ENCODE peak calls at places on chromosomes 5 and 9, in five cellular contexts. K is gastrocnemius medialis, B is A549, N is body of pancreas, Y is IMR-90. A is an unnamed sample.

GRCh38 chr9:127629468-127630081 is 17.5 kb downstream of the STXBP1 start:
- DNase-seq in K (no peak), Y (peak; percentile 35), N (no peak), B (no peak), A (no peak)

GRCh38 chr9:18707489-18708210 is 233.7 kb downstream of the ADAMTSL1 start:
- DNase-seq in Y (no peak), B (no peak), K (no peak), N (no peak), A (no peak)

GRCh38 chr5:58444805-58445204 is 15.1 kb downstream of the PLK2 start:
- DNase-seq in K (no peak), N (no peak), Y (no peak), B (no peak), A (no peak)

GRCh38 chr5:127650022-127650421 is 1.1 kb downstream of the CTXN3 start:
- DNase-seq in Y (no peak), K (no peak), N (no peak), B (no peak), A (no peak)

GRCh38 chr5:177377851-177378776 is 6.1 kb upstream of the SLC34A1 start:
- DNase-seq in B (no peak), Y (no peak), K (no peak), N (no peak), A (no peak)

GRCh38 chr9:127999461-127999860 is 18.7 kb upstream of the EEIG1 start:
- DNase-seq in N (no peak), K (no peak), Y (no peak), B (no peak), A (no peak)

GRCh38 chr5:52989025-52989780 is at the start of gene ITGA2:
- DNase-seq in K (peak; percentile 12), N (peak; percentile 43), Y (peak; percentile 40), B (peak; percentile 72), A (peak; percentile 70)

GRCh38 chr5:120919017-120919416 is 454.9 kb downstream of the PRR16 start:
- DNase-seq in N (no peak), Y (no peak), K (no peak), B (no peak), A (no peak)

GRCh38 chr9:89039664-89040063 is 48.4 kb downstream of the S1PR3 start:
- DNase-seq in Y (no peak), N (no peak), K (no peak), B (no peak), A (no peak)

GRCh38 chr9:81596671-81597426 is 92.5 kb downstream of the TLE1 start:
- DNase-seq in B (no peak), Y (no peak), K (no peak), N (no peak), A (no peak)

GRCh38 chr9:101727621-101728524 is 10.6 kb downstream of the GRIN3A start:
- DNase-seq in B (peak; percentile 13), Y (peak; percentile 11), N (no peak), K (no peak), A (no peak)

GRCh38 chr9:9003184-9003583 is 1203.6 kb upstream of the DMAC1 start:
- DNase-seq in B (no peak), N (no peak), K (peak; percentile 11), Y (no peak), A (peak; percentile 18)

GRCh38 chr9:15147471-15147870 is 159.5 kb downstream of the TTC39B start:
- DNase-seq in Y (no peak), B (no peak), N (no peak), K (no peak), A (no peak)

GRCh38 chr5:140857177-140857986 is 1.7 kb downstream of the PCDHA10 start:
- DNase-seq in B (no peak), K (no peak), Y (no peak), N (no peak), A (no peak)

GRCh38 chr9:87118594-87118993 is 171.3 kb upstream of the GAS1 start:
- DNase-seq in N (no peak), Y (no peak), K (no peak), B (no peak), A (no peak)

GRCh38 chr9:87944096-87944495 is 26.3 kb downstream of the SPATA31C1 start:
- DNase-seq in K (no peak), N (no peak), Y (no peak), B (no peak), A (no peak)

GRCh38 chr5:107633171-107633901 is 37.4 kb downstream of the EFNA5 start:
- DNase-seq in Y (peak; percentile 3), K (no peak), B (no peak), N (no peak), A (no peak)

GRCh38 chr9:121055642-121056143 is 5.6 kb upstream of the C5 start:
- DNase-seq in B (peak; percentile 44), N (peak; percentile 69), Y (peak; percentile 3), K (no peak), A (no peak)

GRCh38 chr9:117414220-117414905 is 494 bp downstream of the ASTN2 start:
- DNase-seq in Y (no peak), K (no peak), N (peak; percentile 37), B (no peak), A (no peak)

GRCh38 chr5:76081811-76082783 is 1.1 kb upstream of the SV2C start:
- DNase-seq in Y (no peak), B (no peak), K (no peak), N (no peak), A (no peak)

GRCh38 chr9:128162215-128163026 is 2.4 kb downstream of the BBLN start:
- DNase-seq in B (no peak), K (peak; percentile 78), N (peak; percentile 83), Y (no peak), A (no peak)

GRCh38 chr5:179890751-179891682 is 16.7 kb downstream of the TBC1D9B start:
- DNase-seq in B (no peak), K (no peak), Y (no peak), N (no peak), A (peak; percentile 24)

GRCh38 chr9:114214686-114215397 is 59.5 kb downstream of the COL27A1 start:
- DNase-seq in N (no peak), B (no peak), K (peak; percentile 48), Y (no peak), A (no peak)

GRCh38 chr5:61048534-61048933 is 103.5 kb downstream of the NDUFAF2 start:
- DNase-seq in K (no peak), Y (peak; percentile 92), N (no peak), B (no peak), A (no peak)

GRCh38 chr9:124248992-124249391 is 8.8 kb upstream of the NEK6 start:
- DNase-seq in N (no peak), K (no peak), Y (no peak), B (no peak), A (no peak)

GRCh38 chr9:77438653-77439052 is 209.5 kb downstream of the GNA14 start:
- DNase-seq in K (no peak), Y (no peak), N (no peak), B (no peak), A (no peak)

GRCh38 chr9:134730761-134731496 is 89.3 kb downstream of the COL5A1 start:
- DNase-seq in Y (no peak), N (no peak), K (no peak), B (no peak), A (no peak)

GRCh38 chr9:116737137-116737546 is 50.0 kb downstream of the TRIM32 start:
- DNase-seq in N (peak; percentile 82), Y (peak; percentile 66), K (peak; percentile 55), B (peak; percentile 92), A (peak; percentile 81)

DNA sequence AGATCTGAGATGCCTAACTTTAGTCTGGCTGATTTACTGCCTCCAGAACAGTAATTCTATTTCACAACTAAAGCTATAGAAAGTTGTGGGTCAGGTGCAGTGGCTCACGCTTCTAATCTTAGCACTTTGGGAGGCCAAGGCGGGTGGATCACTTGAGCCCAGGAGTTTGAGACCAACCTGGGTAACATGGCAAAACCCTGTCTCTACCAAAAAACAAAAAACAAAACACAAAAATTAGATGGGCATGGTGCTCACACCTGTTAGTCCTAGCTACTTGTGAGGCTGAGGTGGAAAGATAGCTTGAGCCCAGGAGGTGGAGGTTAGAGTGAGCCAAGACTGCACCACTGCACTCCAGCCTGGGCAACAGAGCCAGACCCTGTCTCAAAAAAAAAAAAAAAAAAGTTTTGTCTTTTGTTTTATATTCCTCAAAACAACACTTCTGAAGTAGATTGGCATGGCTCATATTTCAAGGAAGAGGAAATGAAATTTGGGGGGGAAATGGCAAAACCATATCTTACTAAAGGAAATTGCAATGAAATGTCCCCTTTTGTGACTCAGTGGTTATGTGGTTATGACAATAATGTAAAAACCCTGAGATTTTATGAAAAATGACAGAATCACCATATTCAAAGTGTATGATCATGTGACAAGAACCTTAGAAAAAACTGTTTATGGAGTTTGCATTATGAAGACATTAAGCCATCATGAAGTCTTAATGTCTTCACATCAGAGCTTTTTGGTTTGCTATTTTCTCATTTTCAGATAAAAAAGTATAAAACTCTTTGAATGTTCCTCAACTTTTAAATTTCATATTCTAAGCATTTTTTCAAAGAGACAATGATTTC is 16.2 kb downstream of the FNBP1 start:
- DNase-seq in Y (no peak), N (no peak), B (no peak), K (peak; percentile 67), A (no peak)
- TF ChIP-seq POLR2A in Y (no peak), N (no peak), B (no peak), K (peak; percentile 9), A (no peak)

DNA sequence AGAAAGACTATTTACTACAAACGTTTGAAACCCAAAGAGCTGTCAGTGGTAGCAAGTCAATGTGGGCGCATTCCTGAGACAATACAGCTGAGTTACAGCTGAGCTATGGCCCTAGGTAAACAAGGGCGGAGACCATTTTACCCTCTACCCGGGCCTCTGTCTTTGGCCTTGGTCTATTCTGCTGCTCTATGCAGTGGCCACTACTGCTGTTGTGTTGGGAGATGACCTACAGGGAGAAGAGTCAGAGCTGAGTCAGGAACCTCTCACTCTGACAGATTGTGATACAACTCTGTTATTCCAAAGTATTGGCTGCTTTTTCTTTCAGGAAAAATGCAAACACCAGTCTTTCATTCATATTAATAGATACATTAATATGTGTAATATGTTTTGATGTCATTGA is 700.6 kb downstream of the SEMA5A start:
- DNase-seq in B (no peak), N (no peak), Y (peak; percentile 71), K (no peak), A (no peak)
- TF ChIP-seq CTCF in B (no peak), N (no peak), Y (no peak), K (no peak), A (no peak)

GRCh38 chr5:136891601-136892000 is 526.3 kb upstream of the TRPC7 start:
- DNase-seq in B (no peak), Y (no peak), N (no peak), K (no peak), A (no peak)

GRCh38 chr5:136892026-136892425 is 526.7 kb upstream of the TRPC7 start:
- DNase-seq in N (no peak), Y (no peak), B (no peak), K (no peak), A (no peak)

GRCh38 chr5:136890431-136891148 is 525.2 kb upstream of the TRPC7 start:
- DNase-seq in K (no peak), Y (no peak), N (no peak), B (no peak), A (no peak)

GRCh38 chr5:136891175-136891574 is 525.8 kb upstream of the TRPC7 start:
- DNase-seq in K (no peak), B (no peak), N (no peak), Y (no peak), A (no peak)

GRCh38 chr5:136886623-136887022 is 521.3 kb upstream of the TRPC7 start:
- DNase-seq in B (no peak), Y (no peak), K (peak; percentile 35), N (no peak), A (no peak)
- TF ChIP-seq POLR2A in B (no peak), Y (no peak), K (no peak), N (no peak), A (no peak)

GRCh38 chr5:8340261-8340660 is 471.3 kb downstream of the MTRR start:
- DNase-seq in Y (no peak), N (no peak), K (no peak), B (no peak), A (no peak)

GRCh38 chr5:8341416-8341815 is 472.5 kb downstream of the MTRR start:
- DNase-seq in N (no peak), K (no peak), B (no peak), Y (no peak), A (no peak)

GRCh38 chr5:8340739-8341344 is 471.9 kb downstream of the MTRR start:
- DNase-seq in K (no peak), Y (peak; percentile 23), N (no peak), B (no peak), A (no peak)
- TF ChIP-seq CTCF in K (no peak), Y (peak; percentile 62), N (peak; percentile 23), B (no peak), A (no peak)